ENCODE peak calls at places on chromosome 17, in ten cellular contexts. One of them, this sample, is unnamed. For H3K4me1, the result is how much of the 10 kb centered on the place peaks cover.

GRCh38 chr17:42132941-42133340 is 10.3 kb downstream of the HSPB9 start:
- DNase-seq in foreskin keratinocyte: no peak
- DNase-seq in A549: no peak
- DNase-seq in adipocyte: peak
- DNase-seq in MM.1S: peak
- DNase-seq in mesenchymal stem cell: peak
- DNase-seq in mammary epithelial cell: peak
- DNase-seq in suprapubic skin: no peak
- DNase-seq in GM23248: peak
- DNase-seq in lung: peak
- DNase-seq in this sample: peak

GRCh38 chr17:43471801-43472200 is 12.0 kb upstream of the DHX8 start:
- DNase-seq in foreskin keratinocyte: no peak
- DNase-seq in A549: no peak
- DNase-seq in adipocyte: no peak
- DNase-seq in MM.1S: no peak
- DNase-seq in mesenchymal stem cell: no peak
- DNase-seq in mammary epithelial cell: peak
- DNase-seq in suprapubic skin: no peak
- DNase-seq in GM23248: no peak
- DNase-seq in lung: no peak
- DNase-seq in this sample: no peak

GRCh38 chr17:74419862-74420492 is 11.9 kb upstream of the GPRC5C start:
- DNase-seq in foreskin keratinocyte: no peak
- DNase-seq in A549: no peak
- DNase-seq in adipocyte: no peak
- DNase-seq in MM.1S: no peak
- DNase-seq in mesenchymal stem cell: no peak
- DNase-seq in mammary epithelial cell: no peak
- DNase-seq in suprapubic skin: no peak
- DNase-seq in GM23248: no peak
- DNase-seq in lung: no peak
- DNase-seq in this sample: no peak

GRCh38 chr17:80738987-80739730 is 194.5 kb downstream of the RPTOR start:
- DNase-seq in foreskin keratinocyte: no peak
- DNase-seq in A549: no peak
- DNase-seq in adipocyte: no peak
- DNase-seq in MM.1S: no peak
- DNase-seq in mesenchymal stem cell: peak
- DNase-seq in mammary epithelial cell: no peak
- DNase-seq in suprapubic skin: no peak
- DNase-seq in GM23248: no peak
- DNase-seq in lung: no peak
- DNase-seq in this sample: no peak

GRCh38 chr17:41610965-41611640 is 1.5 kb downstream of the KRT16 start:
- DNase-seq in foreskin keratinocyte: no peak
- DNase-seq in A549: no peak
- DNase-seq in adipocyte: no peak
- DNase-seq in MM.1S: no peak
- DNase-seq in mesenchymal stem cell: no peak
- DNase-seq in mammary epithelial cell: no peak
- DNase-seq in suprapubic skin: no peak
- DNase-seq in GM23248: no peak
- DNase-seq in lung: no peak
- DNase-seq in this sample: no peak

GRCh38 chr17:50187741-50188520 is 13.5 kb downstream of the COL1A1 start:
- DNase-seq in foreskin keratinocyte: no peak
- DNase-seq in A549: no peak
- DNase-seq in adipocyte: peak
- DNase-seq in MM.1S: no peak
- DNase-seq in mesenchymal stem cell: peak
- DNase-seq in mammary epithelial cell: no peak
- DNase-seq in suprapubic skin: no peak
- DNase-seq in GM23248: peak
- DNase-seq in lung: no peak
- DNase-seq in this sample: no peak

GRCh38 chr17:48563867-48564199 is 14.3 kb downstream of the HOXB4 start:
- DNase-seq in foreskin keratinocyte: no peak
- DNase-seq in A549: no peak
- DNase-seq in adipocyte: no peak
- DNase-seq in MM.1S: no peak
- DNase-seq in mesenchymal stem cell: no peak
- DNase-seq in mammary epithelial cell: no peak
- DNase-seq in suprapubic skin: no peak
- DNase-seq in GM23248: no peak
- DNase-seq in lung: no peak
- DNase-seq in this sample: no peak

GRCh38 chr17:50117202-50118040 is 12.5 kb downstream of the SAMD14 start:
- DNase-seq in foreskin keratinocyte: no peak
- DNase-seq in A549: peak
- DNase-seq in adipocyte: peak
- DNase-seq in MM.1S: peak
- DNase-seq in mesenchymal stem cell: peak
- DNase-seq in mammary epithelial cell: peak
- DNase-seq in suprapubic skin: no peak
- DNase-seq in GM23248: peak
- DNase-seq in lung: peak
- DNase-seq in this sample: peak

GRCh38 chr17:78131172-78132085 is 858 bp downstream of the TMC8 start:
- DNase-seq in foreskin keratinocyte: no peak
- DNase-seq in A549: no peak
- DNase-seq in adipocyte: no peak
- DNase-seq in MM.1S: peak
- DNase-seq in mesenchymal stem cell: no peak
- DNase-seq in mammary epithelial cell: no peak
- DNase-seq in suprapubic skin: peak
- DNase-seq in GM23248: peak
- DNase-seq in lung: no peak
- DNase-seq in this sample: peak

GRCh38 chr17:17776889-17777288 is 59.9 kb downstream of the SREBF1 start:
- DNase-seq in foreskin keratinocyte: no peak
- DNase-seq in A549: no peak
- DNase-seq in adipocyte: no peak
- DNase-seq in MM.1S: no peak
- DNase-seq in mesenchymal stem cell: no peak
- DNase-seq in mammary epithelial cell: no peak
- DNase-seq in suprapubic skin: no peak
- DNase-seq in GM23248: no peak
- DNase-seq in lung: no peak
- DNase-seq in this sample: no peak

GRCh38 chr17:79952265-79952877 is 83.3 kb downstream of the TBC1D16 start:
- DNase-seq in foreskin keratinocyte: no peak
- DNase-seq in A549: no peak
- DNase-seq in adipocyte: no peak
- DNase-seq in MM.1S: no peak
- DNase-seq in mesenchymal stem cell: no peak
- DNase-seq in mammary epithelial cell: no peak
- DNase-seq in suprapubic skin: peak
- DNase-seq in GM23248: no peak
- DNase-seq in lung: no peak
- DNase-seq in this sample: peak

GRCh38 chr17:55496094-55496881 is 15.0 kb downstream of the SMIM36 start:
- DNase-seq in foreskin keratinocyte: peak
- DNase-seq in A549: peak
- DNase-seq in adipocyte: peak
- DNase-seq in MM.1S: no peak
- DNase-seq in mesenchymal stem cell: peak
- DNase-seq in mammary epithelial cell: peak
- DNase-seq in suprapubic skin: no peak
- DNase-seq in GM23248: peak
- DNase-seq in lung: no peak
- DNase-seq in this sample: no peak

GRCh38 chr17:70116919-70117318 is 41.9 kb downstream of the KCNJ16 start:
- DNase-seq in foreskin keratinocyte: no peak
- DNase-seq in A549: no peak
- DNase-seq in adipocyte: no peak
- DNase-seq in MM.1S: no peak
- DNase-seq in mesenchymal stem cell: no peak
- DNase-seq in mammary epithelial cell: no peak
- DNase-seq in suprapubic skin: no peak
- DNase-seq in GM23248: no peak
- DNase-seq in lung: no peak
- DNase-seq in this sample: no peak

GRCh38 chr17:58492238-58493121 is 4.3 kb upstream of the HSF5 start:
- DNase-seq in foreskin keratinocyte: peak
- DNase-seq in A549: no peak
- DNase-seq in adipocyte: no peak
- DNase-seq in MM.1S: no peak
- DNase-seq in mesenchymal stem cell: no peak
- DNase-seq in mammary epithelial cell: peak
- DNase-seq in suprapubic skin: no peak
- DNase-seq in GM23248: no peak
- DNase-seq in lung: no peak
- DNase-seq in this sample: no peak

GRCh38 chr17:31390748-31391495 is 553 bp upstream of the RAB11FIP4 start:
- DNase-seq in foreskin keratinocyte: no peak
- DNase-seq in A549: no peak
- DNase-seq in adipocyte: peak
- DNase-seq in MM.1S: no peak
- DNase-seq in mesenchymal stem cell: peak
- DNase-seq in mammary epithelial cell: no peak
- DNase-seq in suprapubic skin: no peak
- DNase-seq in GM23248: peak
- DNase-seq in lung: no peak
- DNase-seq in this sample: no peak

GRCh38 chr17:29766796-29767327 is 144.2 kb upstream of the CORO6 start:
- DNase-seq in foreskin keratinocyte: no peak
- DNase-seq in A549: no peak
- DNase-seq in adipocyte: peak
- DNase-seq in MM.1S: no peak
- DNase-seq in mesenchymal stem cell: peak
- DNase-seq in mammary epithelial cell: no peak
- DNase-seq in suprapubic skin: no peak
- DNase-seq in GM23248: no peak
- DNase-seq in lung: no peak
- DNase-seq in this sample: no peak

GRCh38 chr17:47707056-47707791 is 13.3 kb downstream of the TBKBP1 start:
- DNase-seq in foreskin keratinocyte: no peak
- DNase-seq in A549: no peak
- DNase-seq in adipocyte: no peak
- DNase-seq in MM.1S: no peak
- DNase-seq in mesenchymal stem cell: no peak
- DNase-seq in mammary epithelial cell: peak
- DNase-seq in suprapubic skin: no peak
- DNase-seq in GM23248: no peak
- DNase-seq in lung: no peak
- DNase-seq in this sample: no peak

GRCh38 chr17:56595831-56596740 is 2.6 kb downstream of the NOG start:
- DNase-seq in foreskin keratinocyte: no peak
- DNase-seq in A549: no peak
- DNase-seq in adipocyte: peak
- DNase-seq in MM.1S: no peak
- DNase-seq in mesenchymal stem cell: peak
- DNase-seq in mammary epithelial cell: peak
- DNase-seq in suprapubic skin: no peak
- DNase-seq in GM23248: peak
- DNase-seq in lung: no peak
- DNase-seq in this sample: no peak

DNA sequence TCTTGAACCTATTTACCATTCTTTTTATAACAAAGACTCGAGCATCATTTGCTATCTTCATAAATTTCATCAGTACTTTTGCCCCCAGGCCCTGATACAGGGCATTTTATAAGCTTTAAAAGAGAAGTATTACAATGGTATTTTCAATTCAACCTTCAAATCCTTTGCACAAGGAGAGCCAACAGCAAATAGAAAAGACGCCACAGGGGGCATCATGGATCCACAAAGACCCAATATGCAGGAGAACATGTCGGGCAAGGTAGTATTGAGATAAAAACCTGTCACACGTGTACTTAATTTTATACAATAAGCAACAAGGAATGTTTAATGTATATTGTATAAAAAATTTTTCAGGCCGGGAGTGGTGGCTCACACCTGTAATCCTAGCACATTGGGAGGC is 10.2 kb downstream of the MAP3K14 start:
- DNase-seq in foreskin keratinocyte: no peak
- DNase-seq in A549: no peak
- DNase-seq in adipocyte: no peak
- DNase-seq in MM.1S: no peak
- DNase-seq in mesenchymal stem cell: no peak
- DNase-seq in mammary epithelial cell: no peak
- DNase-seq in suprapubic skin: no peak
- DNase-seq in GM23248: no peak
- DNase-seq in lung: no peak
- DNase-seq in this sample: no peak
- H3K4me1 ChIP-seq in foreskin keratinocyte: under half
- H3K4me1 ChIP-seq in A549: half or more
- H3K4me1 ChIP-seq in adipocyte: half or more
- H3K4me1 ChIP-seq in MM.1S: under half
- H3K4me1 ChIP-seq in mesenchymal stem cell: under half
- H3K4me1 ChIP-seq in mammary epithelial cell: under half
- H3K4me1 ChIP-seq in suprapubic skin: half or more
- H3K4me1 ChIP-seq in GM23248: half or more
- H3K4me1 ChIP-seq in lung: under half
- H3K4me1 ChIP-seq in this sample: half or more

GRCh38 chr17:75940727-75941441 is at the start of gene FBF1:
- DNase-seq in foreskin keratinocyte: peak
- DNase-seq in A549: peak
- DNase-seq in adipocyte: peak
- DNase-seq in MM.1S: peak
- DNase-seq in mesenchymal stem cell: peak
- DNase-seq in mammary epithelial cell: peak
- DNase-seq in suprapubic skin: peak
- DNase-seq in GM23248: peak
- DNase-seq in lung: peak
- DNase-seq in this sample: peak
- H3K4me1 ChIP-seq in foreskin keratinocyte: under half
- H3K4me1 ChIP-seq in A549: under half
- H3K4me1 ChIP-seq in adipocyte: under half
- H3K4me1 ChIP-seq in MM.1S: under half
- H3K4me1 ChIP-seq in mesenchymal stem cell: under half
- H3K4me1 ChIP-seq in mammary epithelial cell: under half
- H3K4me1 ChIP-seq in suprapubic skin: under half
- H3K4me1 ChIP-seq in GM23248: under half
- H3K4me1 ChIP-seq in lung: under half
- H3K4me1 ChIP-seq in this sample: under half

GRCh38 chr17:410674-411401 is 58.2 kb upstream of the RPH3AL start:
- DNase-seq in foreskin keratinocyte: no peak
- DNase-seq in A549: peak
- DNase-seq in adipocyte: peak
- DNase-seq in MM.1S: no peak
- DNase-seq in mesenchymal stem cell: peak
- DNase-seq in mammary epithelial cell: no peak
- DNase-seq in suprapubic skin: no peak
- DNase-seq in GM23248: peak
- DNase-seq in lung: no peak
- DNase-seq in this sample: peak
- H3K4me1 ChIP-seq in foreskin keratinocyte: under half
- H3K4me1 ChIP-seq in A549: under half
- H3K4me1 ChIP-seq in adipocyte: under half
- H3K4me1 ChIP-seq in MM.1S: under half
- H3K4me1 ChIP-seq in mesenchymal stem cell: under half
- H3K4me1 ChIP-seq in mammary epithelial cell: under half
- H3K4me1 ChIP-seq in suprapubic skin: under half
- H3K4me1 ChIP-seq in GM23248: under half
- H3K4me1 ChIP-seq in lung: under half
- H3K4me1 ChIP-seq in this sample: under half

DNA sequence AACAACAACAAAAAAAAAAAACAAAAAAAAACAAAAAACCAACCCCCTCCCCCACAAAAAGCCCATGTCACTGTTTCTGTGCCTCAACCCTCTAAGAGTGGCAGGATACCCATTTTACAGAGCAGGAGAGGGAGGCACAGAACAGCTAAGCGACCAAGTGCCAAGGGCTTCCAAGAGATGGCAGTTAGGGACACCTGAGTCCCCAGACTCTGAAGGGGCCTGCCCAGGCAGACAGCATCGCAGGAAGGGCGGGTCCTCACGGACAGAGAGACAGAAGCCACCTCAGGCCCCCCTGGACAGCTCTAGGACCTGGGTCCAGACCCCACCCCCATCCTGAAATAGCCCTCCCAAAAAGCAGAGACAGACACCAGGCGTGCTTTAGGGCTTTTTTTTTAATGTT is 21.6 kb upstream of the CPSF4L start:
- DNase-seq in foreskin keratinocyte: no peak
- DNase-seq in A549: no peak
- DNase-seq in adipocyte: no peak
- DNase-seq in MM.1S: no peak
- DNase-seq in mesenchymal stem cell: no peak
- DNase-seq in mammary epithelial cell: no peak
- DNase-seq in suprapubic skin: no peak
- DNase-seq in GM23248: no peak
- DNase-seq in lung: no peak
- DNase-seq in this sample: no peak
- H3K4me1 ChIP-seq in foreskin keratinocyte: under half
- H3K4me1 ChIP-seq in A549: under half
- H3K4me1 ChIP-seq in adipocyte: under half
- H3K4me1 ChIP-seq in MM.1S: under half
- H3K4me1 ChIP-seq in mesenchymal stem cell: under half
- H3K4me1 ChIP-seq in mammary epithelial cell: under half
- H3K4me1 ChIP-seq in suprapubic skin: half or more
- H3K4me1 ChIP-seq in GM23248: under half
- H3K4me1 ChIP-seq in lung: under half
- H3K4me1 ChIP-seq in this sample: under half

This sample was measured in pancreas.